ENCODE peak calls at places on chromosomes 12 and 14, in four cellular contexts. C, V, O and U are unnamed samples.

GRCh38 chr12:39605996-39606395 is 13.6 kb downstream of the ABCD2 start:
- DNase-seq in V (no peak), C (no peak), O (no peak), U (no peak)

GRCh38 chr14:43411841-43412240 is 1095.2 kb downstream of the FSCB start:
- DNase-seq in V (no peak), O (no peak), C (no peak), U (no peak)

GRCh38 chr14:92783813-92784431 is 10.2 kb upstream of the GOLGA5 start:
- DNase-seq in V (no peak), C (peak; percentile 11), O (no peak), U (peak; percentile 43)

GRCh38 chr14:22926316-22926715 is 2.9 kb downstream of the PRMT5 start:
- DNase-seq in C (no peak), O (peak; percentile 43), V (no peak), U (no peak)

GRCh38 chr14:50920482-50921225 is 23.6 kb downstream of the PYGL start:
- DNase-seq in V (no peak), O (no peak), C (peak; percentile 36), U (peak; percentile 24)

GRCh38 chr14:99363616-99364290 is 91.8 kb upstream of the BCL11B start:
- DNase-seq in V (no peak), C (no peak), O (no peak), U (peak; percentile 54)

GRCh38 chr12:45648070-45648469 is 81.4 kb upstream of the ARID2 start:
- DNase-seq in C (no peak), V (no peak), O (no peak), U (no peak)

GRCh38 chr12:14716848-14717444 is 20.5 kb upstream of the GUCY2C start:
- DNase-seq in C (peak; percentile 8), O (no peak), V (no peak), U (peak; percentile 61)

GRCh38 chr14:23579739-23580138 is 1.1 kb upstream of the JPH4 start:
- DNase-seq in V (no peak), C (no peak), O (no peak), U (no peak)